ENCODE peak calls at places on chromosomes 3 and 15, in nine cellular contexts. F is mesothelial cell of epicardium, Z is heart left ventricle, D is Caco-2, V is fibroblast of lung, S is heart right ventricle, W is astrocyte, C is BJ, T is GM10248. B is an unnamed sample.

GRCh38 chr3:51678685-51679084 is 7.6 kb downstream of the TEX264 start:
- DNase-seq in F (no peak), Z (no peak), D (no peak), V (no peak), S (no peak), W (no peak), C (no peak), T (no peak), B (no peak)

GRCh38 chr3:48426944-48427629 is 2.8 kb downstream of the PLXNB1 start:
- DNase-seq in F (no peak), Z (no peak), D (no peak), V (no peak), S (no peak), W (no peak), C (no peak), T (no peak), B (no peak)

GRCh38 chr3:29731050-29731449 is 450.2 kb downstream of the RBMS3 start:
- DNase-seq in F (no peak), Z (no peak), D (no peak), V (no peak), S (no peak), W (no peak), C (no peak), T (no peak), B (no peak)

GRCh38 chr15:41934843-41935242 is 37.5 kb downstream of the EHD4 start:
- DNase-seq in F (no peak), Z (no peak), D (no peak), V (peak), S (no peak), W (no peak), C (no peak), T (peak), B (peak)

GRCh38 chr15:42368096-42368495 is 8.8 kb downstream of the CAPN3 start:
- DNase-seq in F (no peak), Z (no peak), D (no peak), V (no peak), S (no peak), W (no peak), C (no peak), T (no peak), B (no peak)

GRCh38 chr3:171429635-171430034 is 30.6 kb downstream of the TNIK start:
- DNase-seq in F (no peak), Z (no peak), D (no peak), V (no peak), S (no peak), W (no peak), C (no peak), T (no peak), B (no peak)

GRCh38 chr3:16092923-16093322 is 81.6 kb upstream of the GALNT15 start:
- DNase-seq in F (no peak), Z (no peak), D (no peak), V (peak), S (no peak), W (no peak), C (no peak), T (no peak), B (no peak)

GRCh38 chr15:39310633-39311032 is 270.2 kb upstream of the THBS1 start:
- DNase-seq in F (no peak), Z (no peak), D (no peak), V (no peak), S (no peak), W (no peak), C (no peak), T (no peak), B (no peak)

GRCh38 chr3:132464066-132464465 is 46.8 kb downstream of the DNAJC13 start:
- DNase-seq in F (no peak), Z (no peak), D (no peak), V (peak), S (no peak), W (peak), C (no peak), T (no peak), B (no peak)

DNA sequence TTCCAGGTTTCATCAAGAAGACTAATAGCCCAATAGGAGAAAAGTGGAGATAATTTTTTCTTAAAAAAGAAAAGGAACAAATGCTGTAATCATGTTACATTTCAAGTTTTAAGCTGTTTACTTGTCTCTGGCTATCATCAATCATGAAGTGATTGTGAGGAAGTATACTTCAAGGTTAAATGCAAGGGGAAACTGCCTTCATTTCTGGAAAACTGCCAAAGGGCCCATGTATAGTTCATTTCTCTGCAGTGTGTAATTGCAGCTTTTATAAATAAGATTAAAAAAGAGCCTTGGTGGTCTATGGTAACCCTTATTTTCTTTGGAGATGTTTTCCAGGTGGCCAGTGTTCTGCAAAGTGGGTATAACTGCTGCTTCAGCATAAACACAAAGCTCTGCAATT is 101.9 kb downstream of the GRM7 start:
- DNase-seq in F (no peak), Z (no peak), D (no peak), V (no peak), S (no peak), W (no peak), C (no peak), T (no peak), B (no peak)
- TF ChIP-seq CTCF in F (no peak), Z (no peak), D (no peak), V (no peak), S (no peak), W (no peak), C (no peak), T (no peak), B (no peak)

GRCh38 chr15:89171136-89172072 is 50.0 kb downstream of the RLBP1 start:
- DNase-seq in F (no peak), Z (peak), D (peak), V (peak), S (no peak), W (peak), C (no peak), T (peak), B (peak)
- TF ChIP-seq CTCF in F (peak), Z (peak), D (peak), V (peak), S (peak), W (peak), C (peak), T (peak), B (peak)

GRCh38 chr3:118636841-118637240 is 397.8 kb downstream of the IGSF11 start:
- DNase-seq in F (no peak), Z (no peak), D (peak), V (no peak), S (no peak), W (no peak), C (no peak), T (no peak), B (no peak)
- TF ChIP-seq CTCF in F (no peak), Z (no peak), D (peak), V (no peak), S (no peak), W (no peak), C (no peak), T (no peak), B (no peak)

GRCh38 chr3:27391796-27392195 is 22.6 kb upstream of the NEK10 start:
- DNase-seq in F (no peak), Z (no peak), D (no peak), V (peak), S (no peak), W (no peak), C (no peak), T (no peak), B (no peak)

GRCh38 chr3:27392950-27393679 is 23.9 kb upstream of the NEK10 start:
- DNase-seq in F (no peak), Z (no peak), D (no peak), V (no peak), S (no peak), W (no peak), C (no peak), T (peak), B (no peak)

GRCh38 chr3:27385504-27385903 is 16.3 kb upstream of the NEK10 start:
- DNase-seq in F (no peak), Z (no peak), D (no peak), V (no peak), S (no peak), W (no peak), C (no peak), T (no peak), B (no peak)

DNA sequence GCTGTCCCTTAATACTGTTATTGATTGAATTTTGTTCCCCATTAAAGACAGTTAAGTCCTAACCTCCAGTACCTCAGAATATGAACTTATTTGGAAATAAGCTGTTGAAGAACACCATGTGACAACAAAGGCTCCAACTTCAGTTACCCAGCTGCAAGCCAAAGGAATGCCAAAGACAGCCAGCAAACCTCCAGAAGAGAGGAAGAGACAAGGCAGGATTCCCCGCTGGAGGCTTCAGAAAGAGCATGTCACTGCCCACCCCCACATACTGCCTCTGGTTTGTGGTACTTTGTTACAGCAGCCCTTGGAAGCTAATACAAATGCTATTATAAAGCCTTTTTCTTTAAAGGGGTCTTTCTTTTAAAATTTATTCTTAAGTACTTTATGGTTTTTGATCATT is 18.4 kb upstream of the NEK10 start:
- DNase-seq in F (no peak), Z (no peak), D (no peak), V (peak), S (no peak), W (peak), C (no peak), T (no peak), B (no peak)
- TF ChIP-seq CTCF in F (no peak), Z (no peak), D (no peak), V (no peak), S (no peak), W (no peak), C (no peak), T (no peak), B (no peak)

B was measured in activated CD8-positive, alpha-beta T cell treated with anti-CD3 and anti-CD28 coated beads for 36 hours.